ENCODE peak calls at places on chromosomes 3 and 15, in five cellular contexts. One of them, this sample, is unnamed.

GRCh38 chr15:67977690-67978089 is 76.4 kb upstream of the PIAS1 start:
- DNase-seq in left colon: no peak
- DNase-seq in psoas muscle: no peak
- DNase-seq in AG09319: no peak
- DNase-seq in T1000: no peak
- DNase-seq in this sample: no peak

GRCh38 chr15:60407406-60407805 is 9.6 kb upstream of the ANXA2 start:
- DNase-seq in left colon: no peak
- DNase-seq in psoas muscle: no peak
- DNase-seq in AG09319: no peak
- DNase-seq in T1000: peak; percentile 26
- DNase-seq in this sample: peak; percentile 76

GRCh38 chr3:51686512-51687215 is 15.6 kb downstream of the TEX264 start:
- DNase-seq in left colon: peak; percentile 60
- DNase-seq in psoas muscle: peak; percentile 64
- DNase-seq in AG09319: no peak
- DNase-seq in T1000: peak; percentile 44
- DNase-seq in this sample: no peak

GRCh38 chr3:141414141-141414689 is 45.9 kb downstream of the ZBTB38 start:
- DNase-seq in left colon: no peak
- DNase-seq in psoas muscle: no peak
- DNase-seq in AG09319: peak; percentile 61
- DNase-seq in T1000: no peak
- DNase-seq in this sample: no peak

GRCh38 chr3:63864008-63864871 is 573 bp downstream of the ATXN7 start:
- DNase-seq in left colon: peak; percentile 68
- DNase-seq in psoas muscle: peak; percentile 42
- DNase-seq in AG09319: no peak
- DNase-seq in T1000: no peak
- DNase-seq in this sample: no peak

GRCh38 chr15:29613951-29614382 is 208.3 kb downstream of the TJP1 start:
- DNase-seq in left colon: no peak
- DNase-seq in psoas muscle: no peak
- DNase-seq in AG09319: no peak
- DNase-seq in T1000: no peak
- DNase-seq in this sample: no peak

GRCh38 chr15:53589526-53590057 is 169.9 kb downstream of the WDR72 start:
- DNase-seq in left colon: no peak
- DNase-seq in psoas muscle: no peak
- DNase-seq in AG09319: no peak
- DNase-seq in T1000: no peak
- DNase-seq in this sample: no peak

GRCh38 chr15:40092416-40093223 is 16.1 kb downstream of the BMF start:
- DNase-seq in left colon: peak; percentile 65
- DNase-seq in psoas muscle: peak; percentile 67
- DNase-seq in AG09319: peak; percentile 96
- DNase-seq in T1000: peak; percentile 25
- DNase-seq in this sample: no peak

GRCh38 chr3:17175187-17175839 is 290.6 kb downstream of the PLCL2 start:
- DNase-seq in left colon: no peak
- DNase-seq in psoas muscle: no peak
- DNase-seq in AG09319: peak; percentile 44
- DNase-seq in T1000: no peak
- DNase-seq in this sample: no peak

GRCh38 chr15:90915808-90916440 is 12.8 kb downstream of the MAN2A2 start:
- DNase-seq in left colon: peak; percentile 34
- DNase-seq in psoas muscle: peak; percentile 61
- DNase-seq in AG09319: no peak
- DNase-seq in T1000: no peak
- DNase-seq in this sample: no peak

GRCh38 chr15:51499379-51499976 is 123.1 kb downstream of the DMXL2 start:
- DNase-seq in left colon: no peak
- DNase-seq in psoas muscle: no peak
- DNase-seq in AG09319: no peak
- DNase-seq in T1000: no peak
- DNase-seq in this sample: no peak

GRCh38 chr3:180926526-180926925 is 14.1 kb downstream of the FXR1 start:
- DNase-seq in left colon: no peak
- DNase-seq in psoas muscle: no peak
- DNase-seq in AG09319: peak; percentile 24
- DNase-seq in T1000: no peak
- DNase-seq in this sample: no peak

GRCh38 chr15:33007295-33007855 is 187.1 kb downstream of the FMN1 start:
- DNase-seq in left colon: no peak
- DNase-seq in psoas muscle: no peak
- DNase-seq in AG09319: no peak
- DNase-seq in T1000: no peak
- DNase-seq in this sample: no peak

GRCh38 chr3:38587548-38588131 is 61.8 kb downstream of the SCN5A start:
- DNase-seq in left colon: no peak
- DNase-seq in psoas muscle: no peak
- DNase-seq in AG09319: no peak
- DNase-seq in T1000: no peak
- DNase-seq in this sample: no peak

GRCh38 chr3:22928716-22929115 is 274.4 kb upstream of the UBE2E2 start:
- DNase-seq in left colon: no peak
- DNase-seq in psoas muscle: no peak
- DNase-seq in AG09319: no peak
- DNase-seq in T1000: no peak
- DNase-seq in this sample: no peak

GRCh38 chr3:177464392-177465225 is 267.3 kb upstream of the TBL1XR1 start:
- DNase-seq in left colon: no peak
- DNase-seq in psoas muscle: no peak
- DNase-seq in AG09319: no peak
- DNase-seq in T1000: no peak
- DNase-seq in this sample: no peak

GRCh38 chr3:10512687-10513086 is 7.3 kb upstream of the ATP2B2 start:
- DNase-seq in left colon: no peak
- DNase-seq in psoas muscle: no peak
- DNase-seq in AG09319: no peak
- DNase-seq in T1000: no peak
- DNase-seq in this sample: no peak

GRCh38 chr3:188752850-188753249 is 418.9 kb upstream of the TPRG1 start:
- DNase-seq in left colon: no peak
- DNase-seq in psoas muscle: no peak
- DNase-seq in AG09319: no peak
- DNase-seq in T1000: no peak
- DNase-seq in this sample: no peak

GRCh38 chr3:127675651-127676391 is 3.1 kb downstream of the ABTB1 start:
- DNase-seq in left colon: no peak
- DNase-seq in psoas muscle: no peak
- DNase-seq in AG09319: no peak
- DNase-seq in T1000: no peak
- DNase-seq in this sample: no peak

GRCh38 chr15:29969587-29970401 is 113.0 kb upstream of the GOLGA8J start:
- DNase-seq in left colon: no peak
- DNase-seq in psoas muscle: no peak
- DNase-seq in AG09319: no peak
- DNase-seq in T1000: no peak
- DNase-seq in this sample: no peak

GRCh38 chr3:105511031-105511430 is 144.3 kb downstream of the ALCAM start:
- DNase-seq in left colon: no peak
- DNase-seq in psoas muscle: no peak
- DNase-seq in AG09319: no peak
- DNase-seq in T1000: no peak
- DNase-seq in this sample: no peak

GRCh38 chr3:21962456-21962855 is 211.4 kb upstream of the ZNF385D start:
- DNase-seq in left colon: no peak
- DNase-seq in psoas muscle: no peak
- DNase-seq in AG09319: no peak
- DNase-seq in T1000: no peak
- DNase-seq in this sample: no peak

GRCh38 chr3:39637807-39638206 is 170.3 kb downstream of the MOBP start:
- DNase-seq in left colon: no peak
- DNase-seq in psoas muscle: no peak
- DNase-seq in AG09319: no peak
- DNase-seq in T1000: no peak
- DNase-seq in this sample: no peak

GRCh38 chr15:70720228-70721016 is 42.9 kb downstream of the UACA start:
- DNase-seq in left colon: no peak
- DNase-seq in psoas muscle: no peak
- DNase-seq in AG09319: no peak
- DNase-seq in T1000: no peak
- DNase-seq in this sample: no peak

GRCh38 chr3:47594792-47595191 is 16.1 kb upstream of the CSPG5 start:
- DNase-seq in left colon: no peak
- DNase-seq in psoas muscle: no peak
- DNase-seq in AG09319: no peak
- DNase-seq in T1000: no peak
- DNase-seq in this sample: no peak

GRCh38 chr3:71742621-71743020 is 11.0 kb upstream of the GPR27 start:
- DNase-seq in left colon: no peak
- DNase-seq in psoas muscle: no peak
- DNase-seq in AG09319: no peak
- DNase-seq in T1000: no peak
- DNase-seq in this sample: no peak

GRCh38 chr3:38070013-38070412 is 31.0 kb downstream of the DLEC1 start:
- DNase-seq in left colon: no peak
- DNase-seq in psoas muscle: no peak
- DNase-seq in AG09319: no peak
- DNase-seq in T1000: no peak
- DNase-seq in this sample: no peak

GRCh38 chr3:18512007-18512406 is 86.9 kb upstream of the SATB1 start:
- DNase-seq in left colon: no peak
- DNase-seq in psoas muscle: no peak
- DNase-seq in AG09319: no peak
- DNase-seq in T1000: no peak
- DNase-seq in this sample: no peak

GRCh38 chr3:20197775-20198174 is 11.8 kb upstream of the SGO1 start:
- DNase-seq in left colon: peak; percentile 6
- DNase-seq in psoas muscle: no peak
- DNase-seq in AG09319: no peak
- DNase-seq in T1000: no peak
- DNase-seq in this sample: no peak

GRCh38 chr3:25476639-25477038 is 48.6 kb downstream of the RARB start:
- DNase-seq in left colon: no peak
- DNase-seq in psoas muscle: no peak
- DNase-seq in AG09319: no peak
- DNase-seq in T1000: no peak
- DNase-seq in this sample: no peak

GRCh38 chr15:31456329-31457060 is 129.9 kb downstream of the KLF13 start:
- DNase-seq in left colon: peak; percentile 4
- DNase-seq in psoas muscle: no peak
- DNase-seq in AG09319: no peak
- DNase-seq in T1000: no peak
- DNase-seq in this sample: no peak

GRCh38 chr3:197795200-197795599 is 4.1 kb downstream of the LRCH3 start:
- DNase-seq in left colon: no peak
- DNase-seq in psoas muscle: peak; percentile 28
- DNase-seq in AG09319: peak; percentile 57
- DNase-seq in T1000: no peak
- DNase-seq in this sample: no peak

GRCh38 chr3:171230857-171231256 is 204.3 kb upstream of the SLC2A2 start:
- DNase-seq in left colon: no peak
- DNase-seq in psoas muscle: no peak
- DNase-seq in AG09319: no peak
- DNase-seq in T1000: no peak
- DNase-seq in this sample: no peak

GRCh38 chr3:123116116-123116515 is 49.3 kb downstream of the PDIA5 start:
- DNase-seq in left colon: no peak
- DNase-seq in psoas muscle: no peak
- DNase-seq in AG09319: no peak
- DNase-seq in T1000: no peak
- DNase-seq in this sample: no peak

GRCh38 chr15:65782096-65782495 is 10.0 kb downstream of the DENND4A start:
- DNase-seq in left colon: no peak
- DNase-seq in psoas muscle: no peak
- DNase-seq in AG09319: no peak
- DNase-seq in T1000: no peak
- DNase-seq in this sample: no peak

GRCh38 chr3:160857476-160857875 is 101.4 kb downstream of the PPM1L start:
- DNase-seq in left colon: no peak
- DNase-seq in psoas muscle: no peak
- DNase-seq in AG09319: no peak
- DNase-seq in T1000: no peak
- DNase-seq in this sample: no peak